ENCODE peak calls at places on chromosomes 16 and 17, in seven cellular contexts. A, B, M, S, J, T and N are unnamed samples.

GRCh38 chr17:47267354-47267828 is 13.8 kb downstream of the ITGB3 start:
- DNase-seq in A (no peak), B (peak), M (no peak), S (no peak), J (no peak), T (no peak), N (no peak)

GRCh38 chr16:86772231-86772510 is 193.8 kb downstream of the FOXL1 start:
- DNase-seq in A (no peak), B (no peak), M (no peak), S (no peak), J (no peak), T (no peak), N (no peak)

GRCh38 chr17:62750502-62751349 is 57.4 kb downstream of the MARCHF10 start:
- DNase-seq in A (no peak), B (peak), M (no peak), S (peak), J (peak), T (no peak), N (no peak)

GRCh38 chr17:67582632-67583230 is 135.0 kb upstream of the NOL11 start:
- DNase-seq in A (no peak), B (no peak), M (no peak), S (no peak), J (no peak), T (no peak), N (no peak)

GRCh38 chr17:64938925-64939474 is 19.7 kb upstream of the LRRC37A3 start:
- DNase-seq in A (no peak), B (peak), M (peak), S (peak), J (no peak), T (peak), N (peak)

GRCh38 chr16:72942021-72942420 is 105.9 kb downstream of the ZFHX3 start:
- DNase-seq in A (no peak), B (no peak), M (no peak), S (no peak), J (no peak), T (no peak), N (no peak)

GRCh38 chr16:71837150-71837549 is 8.6 kb upstream of the ATXN1L start:
- DNase-seq in A (no peak), B (no peak), M (no peak), S (no peak), J (no peak), T (no peak), N (no peak)

GRCh38 chr16:7025616-7026190 is 306.9 kb upstream of the RBFOX1 start:
- DNase-seq in A (no peak), B (peak), M (peak), S (peak), J (peak), T (no peak), N (peak)

GRCh38 chr16:1261131-1261917 is 5.5 kb downstream of the TPSD1 start:
- DNase-seq in A (no peak), B (peak), M (no peak), S (peak), J (no peak), T (no peak), N (no peak)

GRCh38 chr16:80375973-80376372 is 164.8 kb upstream of the DYNLRB2 start:
- DNase-seq in A (no peak), B (peak), M (no peak), S (no peak), J (no peak), T (no peak), N (no peak)

GRCh38 chr17:44390250-44390649 is 801 bp upstream of the ITGA2B start:
- DNase-seq in A (no peak), B (no peak), M (no peak), S (no peak), J (no peak), T (no peak), N (no peak)

GRCh38 chr16:31141489-31142108 is 6.1 kb upstream of the PRSS8 start:
- DNase-seq in A (no peak), B (peak), M (no peak), S (peak), J (no peak), T (no peak), N (no peak)

GRCh38 chr17:3926860-3927627 is 10.8 kb upstream of the P2RX1 start:
- DNase-seq in A (no peak), B (no peak), M (no peak), S (no peak), J (no peak), T (no peak), N (no peak)

GRCh38 chr16:22813223-22813945 is 578 bp upstream of the HS3ST2 start:
- DNase-seq in A (no peak), B (peak), M (peak), S (peak), J (no peak), T (no peak), N (peak)

GRCh38 chr17:7383742-7384488 is 3.0 kb downstream of the TNK1 start:
- DNase-seq in A (peak), B (peak), M (peak), S (no peak), J (no peak), T (peak), N (peak)

GRCh38 chr17:32497431-32498205 is 10.8 kb downstream of the CDK5R1 start:
- DNase-seq in A (no peak), B (peak), M (no peak), S (no peak), J (no peak), T (no peak), N (no peak)

GRCh38 chr16:84526794-84527485 is 22.5 kb upstream of the MEAK7 start:
- DNase-seq in A (no peak), B (peak), M (peak), S (no peak), J (no peak), T (no peak), N (no peak)

GRCh38 chr16:46747777-46748651 is at the start of gene MYLK3:
- DNase-seq in A (no peak), B (no peak), M (no peak), S (no peak), J (no peak), T (no peak), N (peak)

GRCh38 chr17:45147102-45147580 is 1.1 kb upstream of the HEXIM1 start:
- DNase-seq in A (peak), B (peak), M (no peak), S (peak), J (peak), T (no peak), N (peak)

GRCh38 chr16:86100205-86101134 is 201.5 kb downstream of the IRF8 start:
- DNase-seq in A (no peak), B (no peak), M (no peak), S (no peak), J (no peak), T (no peak), N (peak)

GRCh38 chr16:1075546-1075945 is 3.0 kb downstream of the SSTR5 start:
- DNase-seq in A (no peak), B (no peak), M (no peak), S (no peak), J (peak), T (no peak), N (no peak)

GRCh38 chr17:63819585-63820537 is 7.4 kb upstream of the PSMC5 start:
- DNase-seq in A (no peak), B (no peak), M (no peak), S (no peak), J (no peak), T (no peak), N (no peak)

GRCh38 chr17:41864837-41865595 is at the start of gene KLHL11:
- DNase-seq in A (peak), B (peak), M (peak), S (peak), J (peak), T (peak), N (peak)

GRCh38 chr16:8962393-8963009 is 1.2 kb downstream of the USP7 start:
- DNase-seq in A (peak), B (peak), M (peak), S (peak), J (no peak), T (peak), N (peak)